ENCODE peak calls at places on chromosomes 11 and 22, in seven cellular contexts. F, H, S, P, L, E and R are unnamed samples. For H3K36me3, the result is how much of the 10 kb centered on the place peaks cover.

GRCh38 chr11:36350137-36350513 is 54.0 kb downstream of the PRR5L start:
- DNase-seq in E (no peak), S (no peak), L (no peak), F (no peak), H (no peak), P (no peak), R (no peak)

GRCh38 chr11:70233511-70233919 is 30.4 kb downstream of the FADD start:
- DNase-seq in P (no peak), S (peak), E (peak), L (no peak), H (peak), F (peak), R (no peak)

GRCh38 chr11:79100093-79100704 is 340.6 kb downstream of the TENM4 start:
- DNase-seq in F (peak), P (no peak), S (peak), H (peak), E (no peak), L (peak), R (peak)

GRCh38 chr22:25747245-25747944 is 5.4 kb downstream of the MYO18B start:
- DNase-seq in L (peak), S (peak), E (peak), P (no peak), H (peak), F (peak), R (no peak)

GRCh38 chr11:62169935-62170334 is 20.1 kb upstream of the SCGB1D1 start:
- DNase-seq in P (no peak), H (no peak), L (no peak), E (no peak), F (no peak), S (no peak), R (no peak)

GRCh38 chr11:134332189-134332631 is 422 bp downstream of the GLB1L2 start:
- DNase-seq in P (peak), F (no peak), L (peak), S (no peak), H (peak), E (no peak), R (no peak)

GRCh38 chr11:94694309-94695060 is 73.7 kb upstream of the AMOTL1 start:
- DNase-seq in L (no peak), S (no peak), H (no peak), E (no peak), F (no peak), P (no peak), R (no peak)

GRCh38 chr11:27697679-27698275 is 2.5 kb downstream of the BDNF start:
- DNase-seq in L (no peak), F (no peak), P (no peak), E (no peak), S (peak), H (no peak), R (no peak)

GRCh38 chr11:100941033-100941432 is 188.6 kb downstream of the PGR start:
- DNase-seq in F (no peak), H (no peak), E (no peak), L (no peak), S (no peak), P (no peak), R (no peak)

GRCh38 chr11:71251761-71252433 is 480 bp downstream of the SHANK2 start:
- DNase-seq in L (peak), P (no peak), H (peak), F (peak), S (peak), E (no peak), R (peak)

GRCh38 chr11:134916829-134917228 is 504.8 kb upstream of the B3GAT1 start:
- DNase-seq in E (no peak), L (no peak), P (no peak), S (no peak), F (no peak), H (no peak), R (no peak)

GRCh38 chr11:129418039-129418438 is 42.4 kb downstream of the BARX2 start:
- DNase-seq in F (no peak), L (no peak), S (no peak), P (no peak), H (peak), E (no peak), R (no peak)

GRCh38 chr11:129412501-129412900 is 36.9 kb downstream of the BARX2 start:
- DNase-seq in S (no peak), E (no peak), P (no peak), H (peak), F (peak), L (peak), R (no peak)

GRCh38 chr11:129416080-129416820 is 40.6 kb downstream of the BARX2 start:
- DNase-seq in F (no peak), P (no peak), L (peak), E (no peak), S (no peak), H (peak), R (no peak)

GRCh38 chr11:129417458-129417857 is 41.8 kb downstream of the BARX2 start:
- DNase-seq in E (no peak), F (no peak), H (no peak), L (no peak), P (no peak), S (no peak), R (no peak)

DNA sequence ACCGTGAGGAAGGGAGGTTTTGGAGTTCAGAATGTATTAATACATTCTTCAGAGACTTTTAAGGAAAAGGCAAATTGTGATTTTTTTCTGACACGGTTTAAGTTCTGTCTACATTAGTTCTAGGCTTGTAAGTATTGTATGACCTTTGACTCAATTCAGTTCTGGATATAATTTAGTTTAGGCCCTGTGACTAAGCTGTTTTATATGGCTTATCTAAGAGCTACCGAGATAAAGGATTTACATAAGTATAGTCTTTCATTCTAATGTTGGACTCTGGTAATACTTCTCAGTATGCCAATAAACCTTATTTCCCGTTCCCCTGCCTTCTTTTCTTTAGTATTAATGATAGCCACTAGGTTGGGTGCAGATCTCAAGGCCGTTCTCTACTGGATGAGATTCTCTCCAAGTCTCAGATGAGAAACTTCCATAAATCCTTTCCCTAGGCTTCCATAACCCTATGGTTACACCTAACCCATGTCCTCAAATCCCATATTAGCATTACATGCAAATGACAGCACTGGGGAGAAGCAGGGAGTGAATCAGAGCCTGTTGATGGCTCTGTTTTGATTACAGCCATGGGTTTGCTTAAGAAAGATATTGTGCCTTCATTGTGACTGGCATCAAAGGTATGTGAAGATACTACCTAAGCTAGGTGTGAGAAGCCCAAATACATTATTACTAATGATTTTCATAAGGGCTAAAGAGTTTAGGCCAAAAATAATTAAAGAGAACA is 38.7 kb downstream of the BARX2 start:
- DNase-seq in F (no peak), P (no peak), E (no peak), S (no peak), L (no peak), H (no peak), R (no peak)
- H3K36me3 ChIP-seq in F (under half), P (under half), E (under half), S (under half), L (under half), H (under half), R (under half)

GRCh38 chr11:6486938-6487337 is 5.6 kb downstream of the TIMM10B start:
- DNase-seq in S (no peak), E (no peak), P (no peak), H (no peak), L (no peak), F (no peak), R (no peak)
- H3K36me3 ChIP-seq in S (under half), E (under half), P (under half), H (under half), L (under half), F (half or more), R (half or more)

DNA sequence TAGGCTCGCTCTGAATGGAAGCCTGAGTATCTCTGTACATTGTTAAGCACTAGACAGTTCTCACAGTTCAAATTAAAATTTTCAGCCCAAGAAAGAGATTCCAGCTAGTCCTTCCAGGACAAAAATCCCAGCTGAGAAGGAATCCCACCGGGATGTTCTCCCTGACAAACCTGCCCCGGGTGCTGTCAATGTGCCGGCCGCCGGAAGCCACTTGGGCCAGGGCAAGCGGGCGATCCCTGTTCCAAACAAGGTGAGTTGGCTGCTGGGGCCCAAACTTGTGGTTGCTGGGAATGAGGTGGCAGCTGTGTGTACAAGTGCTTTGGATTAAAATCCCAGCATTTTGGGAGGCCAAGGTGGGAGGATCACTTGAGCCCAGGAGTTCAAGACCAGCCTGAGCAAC is 15.4 kb downstream of the GTSE1 start:
- DNase-seq in H (no peak), F (no peak), L (no peak), S (no peak), E (no peak), P (no peak), R (no peak)
- H3K36me3 ChIP-seq in H (under half), F (under half), L (under half), S (under half), E (under half), P (under half), R (half or more)

GRCh38 chr22:29673361-29673760 is 46.4 kb upstream of the CABP7 start:
- DNase-seq in E (no peak), L (no peak), P (no peak), F (no peak), H (no peak), S (no peak), R (no peak)
- H3K36me3 ChIP-seq in E (under half), L (under half), P (half or more), F (half or more), H (under half), S (under half), R (half or more)

GRCh38 chr22:32407332-32407731 is 4.7 kb downstream of the RTCB start:
- DNase-seq in S (no peak), F (no peak), P (no peak), H (no peak), L (no peak), E (no peak), R (no peak)
- H3K36me3 ChIP-seq in S (under half), F (half or more), P (under half), H (under half), L (under half), E (under half), R (under half)

GRCh38 chr11:65866524-65867283 is 5.9 kb downstream of the EFEMP2 start:
- DNase-seq in S (no peak), E (no peak), P (no peak), L (peak), F (no peak), H (no peak), R (no peak)
- H3K36me3 ChIP-seq in S (half or more), E (half or more), P (under half), L (under half), F (half or more), H (under half), R (half or more)

DNA sequence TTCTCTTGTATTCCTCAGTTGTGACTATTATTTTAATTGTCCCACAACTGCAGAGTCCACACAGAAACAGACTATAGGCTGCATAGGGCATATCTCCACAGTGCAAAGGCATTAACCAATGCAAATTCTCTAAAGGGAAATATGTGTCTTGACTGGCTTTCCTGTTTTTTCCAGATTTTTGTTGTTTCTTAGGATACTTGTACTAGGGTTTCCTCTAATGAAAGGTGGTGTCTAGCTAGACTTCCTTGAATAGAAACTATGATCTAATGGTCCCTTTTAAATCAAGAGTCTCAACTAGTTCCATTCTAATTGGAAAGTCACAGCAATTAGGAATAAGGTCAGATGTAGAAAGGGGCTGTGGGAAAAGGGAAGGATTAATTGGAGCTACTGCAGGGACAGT is 37.6 kb downstream of the SLC36A4 start:
- DNase-seq in L (no peak), E (no peak), F (no peak), S (no peak), P (no peak), H (no peak), R (no peak)
- H3K36me3 ChIP-seq in L (under half), E (under half), F (under half), S (under half), P (under half), H (under half), R (under half)

DNA sequence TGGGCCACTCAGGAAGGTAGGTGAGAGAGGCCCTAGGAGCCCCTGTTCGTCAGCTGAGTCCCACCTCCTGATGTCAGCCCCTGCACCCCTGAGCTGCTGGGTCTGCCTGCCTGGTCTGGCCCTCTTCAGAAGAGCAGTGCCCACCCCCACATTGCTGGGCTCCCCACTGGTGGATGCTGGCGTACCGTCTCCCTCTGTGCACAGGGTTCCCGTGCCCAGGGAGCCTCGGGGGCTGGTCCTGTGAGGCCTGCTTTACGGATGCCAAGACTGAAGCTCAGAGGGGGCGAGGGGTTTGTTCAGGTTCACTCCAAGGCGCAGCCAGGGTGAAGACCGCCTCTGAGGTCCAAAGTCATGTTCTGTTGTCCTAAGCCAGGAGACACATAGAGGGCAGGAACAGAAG is 44.7 kb upstream of the GCAT start:
- DNase-seq in P (no peak), L (no peak), F (no peak), S (no peak), E (no peak), H (no peak), R (no peak)
- H3K36me3 ChIP-seq in P (under half), L (under half), F (half or more), S (under half), E (under half), H (under half), R (under half)

DNA sequence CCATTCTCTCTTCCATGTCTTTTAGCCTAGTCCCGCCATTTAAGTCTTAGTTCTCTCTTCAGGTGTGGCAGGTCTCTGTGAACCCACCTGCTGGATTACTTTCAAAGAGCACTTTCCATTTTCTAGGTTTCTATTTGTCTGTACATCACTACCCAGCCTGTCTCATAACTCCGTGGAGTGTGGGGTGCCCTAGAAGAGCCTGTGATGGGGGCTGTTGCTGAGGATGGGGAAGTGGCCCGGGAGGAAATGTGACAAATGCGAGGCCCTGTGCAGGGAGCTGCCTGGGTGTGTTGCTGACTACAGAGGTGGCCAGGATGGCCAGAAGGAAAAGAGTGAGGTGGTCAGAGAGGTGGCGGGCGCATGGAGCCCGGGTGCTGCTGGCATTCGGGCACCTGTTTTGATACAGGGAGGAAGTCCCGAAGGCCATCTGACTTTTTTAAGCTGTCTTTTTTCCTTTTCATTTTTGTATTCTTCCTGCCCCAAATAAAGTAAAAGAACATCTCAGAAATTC is 10.7 kb downstream of the DGCR8 start:
- DNase-seq in L (peak), E (no peak), H (no peak), S (no peak), P (no peak), F (no peak), R (no peak)
- H3K36me3 ChIP-seq in L (under half), E (half or more), H (under half), S (half or more), P (half or more), F (half or more), R (half or more)

GRCh38 chr22:35220221-35220620 is 37.1 kb upstream of the HMGXB4 start:
- DNase-seq in F (no peak), H (no peak), P (no peak), S (no peak), L (no peak), E (no peak), R (no peak)
- H3K36me3 ChIP-seq in F (under half), H (under half), P (under half), S (under half), L (under half), E (under half), R (under half)